ENCODE peak calls at places on chromosomes 1 and 21, in ten cellular contexts. K, L, P, E, C, X, G, S, F and U are unnamed samples.

GRCh38 chr1:46466477-46467182 is 23.0 kb upstream of the DMBX1 start:
- DNase-seq in K (peak), L (no peak), P (no peak), E (peak), C (no peak), X (no peak), G (no peak), S (no peak), F (peak), U (peak)

GRCh38 chr1:45196863-45197262 is 9.5 kb downstream of the ZSWIM5 start:
- DNase-seq in K (no peak), L (no peak), P (no peak), E (no peak), C (no peak), X (no peak), G (no peak), S (no peak), F (no peak), U (no peak)

GRCh38 chr1:2108213-2108876 is 58.1 kb downstream of the PRKCZ start:
- DNase-seq in K (peak), L (no peak), P (no peak), E (peak), C (no peak), X (no peak), G (no peak), S (no peak), F (no peak), U (peak)

GRCh38 chr1:83077411-83077810 is 921.5 kb downstream of the TTLL7 start:
- DNase-seq in K (no peak), L (no peak), P (no peak), E (no peak), C (no peak), X (peak), G (no peak), S (no peak), F (no peak), U (no peak)

GRCh38 chr1:225476100-225476511 is 48.3 kb upstream of the LBR start:
- DNase-seq in K (no peak), L (no peak), P (no peak), E (no peak), C (no peak), X (no peak), G (no peak), S (no peak), F (no peak), U (no peak)

GRCh38 chr1:92544756-92545165 is 58.0 kb upstream of the GFI1 start:
- DNase-seq in K (no peak), L (peak), P (no peak), E (peak), C (no peak), X (no peak), G (no peak), S (no peak), F (no peak), U (no peak)

GRCh38 chr1:17423781-17424245 is 15.7 kb downstream of the RCC2 start:
- DNase-seq in K (peak), L (no peak), P (no peak), E (no peak), C (no peak), X (peak), G (no peak), S (no peak), F (no peak), U (no peak)

GRCh38 chr1:212618466-212619210 is 10.1 kb downstream of the ATF3 start:
- DNase-seq in K (peak), L (no peak), P (no peak), E (no peak), C (no peak), X (no peak), G (no peak), S (no peak), F (no peak), U (no peak)

GRCh38 chr1:109484519-109484975 is 842 bp downstream of the ATXN7L2 start:
- DNase-seq in K (no peak), L (no peak), P (no peak), E (peak), C (no peak), X (no peak), G (peak), S (no peak), F (no peak), U (peak)

GRCh38 chr1:155307247-155307740 is 1.4 kb upstream of the FDPS start:
- DNase-seq in K (peak), L (no peak), P (peak), E (peak), C (no peak), X (peak), G (no peak), S (no peak), F (no peak), U (peak)

GRCh38 chr1:6490181-6491075 is 1.0 kb downstream of the PLEKHG5 start:
- DNase-seq in K (peak), L (peak), P (peak), E (peak), C (no peak), X (peak), G (peak), S (no peak), F (peak), U (peak)

GRCh38 chr1:28249013-28249870 is 10.1 kb upstream of the SESN2 start:
- DNase-seq in K (peak), L (no peak), P (no peak), E (peak), C (no peak), X (peak), G (no peak), S (peak), F (peak), U (peak)

GRCh38 chr21:43374228-43374885 is 52.6 kb downstream of the SIK1 start:
- DNase-seq in K (no peak), L (no peak), P (no peak), E (no peak), C (no peak), X (no peak), G (no peak), S (no peak), F (no peak), U (no peak)

GRCh38 chr1:228210076-228210651 is 2.3 kb downstream of the OBSCN start:
- DNase-seq in K (peak), L (no peak), P (no peak), E (no peak), C (no peak), X (no peak), G (no peak), S (no peak), F (no peak), U (no peak)

GRCh38 chr1:214558002-214558770 is 6.8 kb upstream of the PTPN14 start:
- DNase-seq in K (peak), L (no peak), P (no peak), E (no peak), C (no peak), X (peak), G (no peak), S (no peak), F (no peak), U (no peak)

GRCh38 chr1:217527151-217527550 is 103.7 kb downstream of the GPATCH2 start:
- DNase-seq in K (no peak), L (no peak), P (no peak), E (no peak), C (no peak), X (no peak), G (no peak), S (no peak), F (no peak), U (no peak)

GRCh38 chr1:156608981-156609380 is 7.7 kb upstream of the GPATCH4 start:
- DNase-seq in K (peak), L (peak), P (peak), E (no peak), C (no peak), X (no peak), G (peak), S (peak), F (peak), U (peak)

GRCh38 chr1:15100369-15101111 is 53.0 kb upstream of the TMEM51 start:
- DNase-seq in K (peak), L (peak), P (peak), E (peak), C (peak), X (peak), G (peak), S (peak), F (peak), U (peak)

GRCh38 chr21:45323487-45324380 is 36.0 kb upstream of the POFUT2 start:
- DNase-seq in K (peak), L (no peak), P (no peak), E (no peak), C (no peak), X (peak), G (no peak), S (no peak), F (no peak), U (peak)

GRCh38 chr1:2595261-2595811 is 8.8 kb downstream of the PRXL2B start:
- DNase-seq in K (no peak), L (no peak), P (no peak), E (no peak), C (no peak), X (no peak), G (no peak), S (no peak), F (peak), U (no peak)

GRCh38 chr1:41327383-41327999 is 33.7 kb upstream of the FOXO6 start:
- DNase-seq in K (no peak), L (no peak), P (no peak), E (no peak), C (no peak), X (no peak), G (no peak), S (no peak), F (no peak), U (no peak)

GRCh38 chr21:33403786-33404571 is 766 bp downstream of the IFNGR2 start:
- DNase-seq in K (peak), L (no peak), P (no peak), E (peak), C (no peak), X (peak), G (peak), S (peak), F (peak), U (peak)

GRCh38 chr1:24393892-24394291 is 19.7 kb downstream of the STPG1 start:
- DNase-seq in K (peak), L (no peak), P (no peak), E (no peak), C (no peak), X (peak), G (no peak), S (no peak), F (no peak), U (no peak)

GRCh38 chr21:41631564-41632461 is 123.9 kb upstream of the TMPRSS2 start:
- DNase-seq in K (no peak), L (no peak), P (peak), E (no peak), C (no peak), X (no peak), G (no peak), S (no peak), F (no peak), U (no peak)

GRCh38 chr21:38897532-38898421 is 92.0 kb downstream of the ETS2 start:
- DNase-seq in K (no peak), L (no peak), P (peak), E (no peak), C (no peak), X (no peak), G (no peak), S (no peak), F (no peak), U (no peak)

GRCh38 chr1:24186993-24187790 is at the start of gene IFNLR1:
- DNase-seq in K (peak), L (peak), P (peak), E (peak), C (peak), X (no peak), G (peak), S (peak), F (peak), U (peak)

GRCh38 chr1:43238104-43238503 is 31.7 kb upstream of the TMEM125 start:
- DNase-seq in K (peak), L (peak), P (peak), E (peak), C (no peak), X (peak), G (peak), S (peak), F (peak), U (peak)